ENCODE peak calls at places on chromosomes 5 and 9, in seven cellular contexts. A is mammary epithelial cell; I is AG04450; N is GM12865; U is adrenal gland; B is CD8-positive, alpha-beta T cell; P is RWPE1. F is an unnamed sample.
A peak's percentile ranks its signal among the peaks of the same experiment; 100 is the strongest.

GRCh38 chr5:116632890-116633289 is 58.3 kb upstream of the SEMA6A start:
- DNase-seq in U (no peak), A (no peak), N (peak; percentile 51), B (no peak), I (no peak), P (no peak), F (no peak)

GRCh38 chr5:105414067-105414466 is 1851.5 kb upstream of the NUDT12 start:
- DNase-seq in B (no peak), A (no peak), P (no peak), I (no peak), U (no peak), N (no peak), F (no peak)

GRCh38 chr9:27151693-27152397 is 42.8 kb downstream of the TEK start:
- DNase-seq in P (peak; percentile 38), U (peak; percentile 30), N (no peak), B (no peak), A (peak; percentile 30), I (no peak), F (no peak)

GRCh38 chr9:125759812-125760134 is 12.6 kb downstream of the PBX3 start:
- DNase-seq in N (no peak), P (no peak), U (no peak), A (no peak), I (no peak), B (no peak), F (no peak)

GRCh38 chr5:123855630-123856029 is 343.7 kb downstream of the CSNK1G3 start:
- DNase-seq in U (no peak), A (no peak), I (no peak), N (no peak), B (no peak), P (no peak), F (no peak)

GRCh38 chr5:137843676-137844284 is 23.9 kb upstream of the MYOT start:
- DNase-seq in P (no peak), N (no peak), I (no peak), B (no peak), A (no peak), U (no peak), F (peak; percentile 39)

GRCh38 chr5:175082346-175082745 is 358.0 kb downstream of the MSX2 start:
- DNase-seq in I (no peak), U (no peak), P (no peak), N (no peak), B (no peak), A (no peak), F (no peak)

GRCh38 chr9:69919461-69920061 is 98.9 kb downstream of the CFAP95 start:
- DNase-seq in I (peak; percentile 24), B (no peak), A (peak; percentile 45), U (no peak), P (peak; percentile 67), N (peak; percentile 55), F (no peak)

GRCh38 chr5:55173696-55174101 is 722 bp upstream of the CDC20B start:
- DNase-seq in A (no peak), P (no peak), B (no peak), N (no peak), U (no peak), I (no peak), F (peak; percentile 63)

GRCh38 chr9:90035471-90035870 is 430.7 kb downstream of the GADD45G start:
- DNase-seq in N (no peak), U (no peak), P (no peak), A (no peak), I (no peak), B (no peak), F (no peak)

GRCh38 chr9:120755827-120756434 is 37.3 kb downstream of the FBXW2 start:
- DNase-seq in I (no peak), A (peak; percentile 35), P (peak; percentile 90), U (peak; percentile 29), N (peak; percentile 69), B (peak; percentile 82), F (peak; percentile 60)

GRCh38 chr9:4084440-4084818 is 215.4 kb downstream of the GLIS3 start:
- DNase-seq in B (no peak), P (no peak), A (no peak), N (no peak), U (no peak), I (peak; percentile 63), F (no peak)

GRCh38 chr9:108271646-108272349 is 584.0 kb downstream of the ACTL7B start:
- DNase-seq in U (no peak), N (peak; percentile 37), P (peak; percentile 81), A (peak; percentile 82), I (peak; percentile 60), B (no peak), F (peak; percentile 80)

GRCh38 chr5:103424453-103425205 is 138.0 kb downstream of the NUDT12 start:
- DNase-seq in P (no peak), U (no peak), N (peak; percentile 39), I (peak; percentile 45), A (no peak), B (no peak), F (no peak)

GRCh38 chr5:453725-454481 is 10.9 kb downstream of the EXOC3 start:
- DNase-seq in P (no peak), A (peak; percentile 24), U (peak; percentile 8), B (no peak), I (no peak), N (no peak), F (peak; percentile 4)

GRCh38 chr5:93800988-93801811 is 59.8 kb upstream of the POU5F2 start:
- DNase-seq in U (peak; percentile 64), N (peak; percentile 54), A (peak; percentile 65), B (no peak), I (no peak), P (peak; percentile 37), F (peak; percentile 21)

GRCh38 chr5:958701-959571 is 49.7 kb upstream of the NKD2 start:
- DNase-seq in P (peak; percentile 67), B (peak; percentile 47), N (no peak), A (peak; percentile 72), I (no peak), U (no peak), F (no peak)

GRCh38 chr9:83384214-83384613 is 154.0 kb downstream of the FRMD3 start:
- DNase-seq in P (no peak), B (no peak), I (no peak), N (no peak), A (no peak), U (no peak), F (peak; percentile 46)

GRCh38 chr5:72093231-72093630 is 14.0 kb upstream of the MAP1B start:
- DNase-seq in I (no peak), A (peak; percentile 35), U (no peak), N (no peak), B (no peak), P (peak; percentile 38), F (no peak)

GRCh38 chr9:92808726-92809451 is 44.3 kb upstream of the BICD2 start:
- DNase-seq in B (peak; percentile 70), A (peak; percentile 89), I (peak; percentile 44), U (peak; percentile 73), P (peak; percentile 74), N (peak; percentile 67), F (peak; percentile 80)
- TF ChIP-seq CTCF in B (no peak), A (peak; percentile 54), I (peak; percentile 49), U (no peak), P (peak; percentile 44), N (no peak), F (peak; percentile 31)

DNA sequence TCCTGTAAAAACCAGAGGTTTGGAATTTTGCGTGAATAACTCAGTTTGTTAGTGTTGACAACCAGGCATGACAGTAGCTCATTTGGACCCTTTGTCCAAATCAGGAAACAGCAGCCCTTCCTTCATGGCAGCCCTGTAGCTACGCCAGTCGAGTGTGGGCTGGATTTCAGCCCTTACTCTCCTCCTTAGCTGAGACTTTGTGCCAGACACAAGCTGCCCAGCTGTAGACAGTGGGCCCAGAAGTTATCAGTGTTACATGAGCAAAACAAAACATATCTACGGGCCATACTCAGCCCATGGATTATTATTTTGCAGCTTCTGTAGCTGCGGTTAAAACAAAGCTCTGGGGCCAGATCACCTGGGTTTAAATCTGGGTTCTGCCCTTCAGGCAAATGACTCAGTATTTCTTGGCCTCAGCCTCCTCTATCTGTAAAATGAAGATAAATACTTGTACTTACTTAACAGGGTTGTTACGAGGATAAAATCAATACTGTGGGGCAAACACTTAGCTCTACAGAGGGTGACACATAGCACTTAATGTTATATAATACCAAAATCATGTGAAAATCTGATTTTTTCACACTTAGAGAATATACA is 76.9 kb downstream of the GHR start:
- DNase-seq in I (no peak), B (no peak), N (no peak), A (no peak), U (peak; percentile 25), P (no peak), F (no peak)
- TF ChIP-seq CTCF in I (no peak), B (no peak), N (no peak), A (no peak), U (no peak), P (no peak), F (no peak)

GRCh38 chr5:66769030-66769733 is 173.0 kb downstream of the MAST4 start:
- DNase-seq in U (no peak), N (no peak), A (no peak), P (no peak), B (no peak), I (no peak), F (no peak)

DNA sequence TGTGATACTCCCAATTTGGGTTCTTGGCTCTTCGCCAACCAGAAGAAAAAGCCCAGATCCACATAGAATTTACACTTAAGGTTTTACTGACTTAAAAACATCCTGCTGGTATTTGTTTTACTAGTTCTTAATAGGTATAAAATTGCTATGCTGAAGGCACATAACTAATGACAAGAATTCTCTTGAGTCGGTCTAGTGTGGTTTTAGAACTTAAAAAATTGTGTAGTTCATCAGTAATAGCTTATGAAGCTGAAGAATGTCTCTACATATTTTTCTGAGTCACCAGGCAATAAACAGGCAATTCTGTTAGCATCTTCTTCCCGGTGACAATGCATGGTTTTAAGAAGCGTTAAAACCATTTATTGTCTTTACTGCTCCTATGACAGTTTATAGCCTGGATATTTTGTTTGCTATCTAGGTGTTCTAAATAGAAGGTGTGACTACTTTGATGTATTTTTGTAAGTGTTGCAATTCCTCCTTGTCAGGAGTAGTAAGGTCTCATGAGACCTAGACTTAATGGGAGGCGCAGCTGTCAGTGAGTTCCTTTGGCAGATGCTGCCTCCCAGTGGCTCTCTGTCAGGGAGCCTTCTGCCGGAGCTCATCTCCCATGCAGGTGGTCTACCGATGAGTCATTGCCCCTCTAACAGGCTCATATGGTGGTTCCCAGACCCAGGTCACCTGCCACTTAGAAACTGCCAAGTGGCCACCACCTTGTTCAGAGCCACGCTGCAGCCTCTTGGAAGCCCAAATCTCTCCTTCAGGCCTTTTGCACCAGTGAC is 173.8 kb downstream of the MAST4 start:
- DNase-seq in N (peak; percentile 7), U (no peak), B (no peak), A (no peak), P (no peak), I (no peak), F (peak; percentile 63)
- TF ChIP-seq CTCF in N (peak; percentile 13), U (no peak), B (no peak), A (no peak), P (no peak), I (no peak), F (peak; percentile 77)

GRCh38 chr5:82096249-82096648 is 124.4 kb downstream of the ATG10 start:
- DNase-seq in B (no peak), I (no peak), P (no peak), U (no peak), A (no peak), N (no peak), F (no peak)

GRCh38 chr5:82105457-82105856 is 133.6 kb downstream of the ATG10 start:
- DNase-seq in P (no peak), U (no peak), A (peak; percentile 22), N (peak; percentile 11), B (no peak), I (no peak), F (no peak)

GRCh38 chr5:82104872-82105271 is 133.0 kb downstream of the ATG10 start:
- DNase-seq in P (no peak), I (no peak), B (no peak), N (no peak), U (no peak), A (no peak), F (no peak)

GRCh38 chr5:82106207-82106606 is 134.4 kb downstream of the ATG10 start:
- DNase-seq in U (no peak), N (no peak), P (no peak), A (peak; percentile 62), B (no peak), I (no peak), F (no peak)

GRCh38 chr5:82100303-82101077 is 128.7 kb downstream of the ATG10 start:
- DNase-seq in A (peak; percentile 37), N (peak; percentile 66), B (no peak), I (peak; percentile 15), U (no peak), P (no peak), F (no peak)
- TF ChIP-seq CTCF in A (no peak), N (no peak), B (no peak), I (no peak), U (no peak), P (no peak), F (peak; percentile 6)